ENCODE peak calls at places on chromosomes 16 and 17, in six cellular contexts. M, K, G, F, N and T are unnamed samples.

GRCh38 chr17:67850991-67851631 is 25.8 kb downstream of the BPTF start:
- DNase-seq in M (no peak), K (no peak), G (no peak), F (no peak), N (no peak), T (no peak)

GRCh38 chr16:15690296-15690695 is 40.3 kb downstream of the NDE1 start:
- DNase-seq in M (no peak), K (no peak), G (no peak), F (no peak), N (no peak), T (no peak)

GRCh38 chr17:40615295-40615988 is 32.2 kb downstream of the SMARCE1 start:
- DNase-seq in M (no peak), K (peak), G (peak), F (peak), N (peak), T (peak)

GRCh38 chr17:67218385-67218950 is 26.5 kb downstream of the HELZ start:
- DNase-seq in M (no peak), K (no peak), G (no peak), F (no peak), N (no peak), T (no peak)

GRCh38 chr17:28227278-28228108 is 91.5 kb upstream of the TMEM97 start:
- DNase-seq in M (peak), K (no peak), G (peak), F (no peak), N (no peak), T (no peak)

GRCh38 chr16:50068550-50068949 is 2.8 kb downstream of the HEATR3 start:
- DNase-seq in M (no peak), K (no peak), G (no peak), F (no peak), N (no peak), T (no peak)

GRCh38 chr17:59287452-59287851 is 44.0 kb upstream of the YPEL2 start:
- DNase-seq in M (no peak), K (peak), G (no peak), F (no peak), N (no peak), T (no peak)

GRCh38 chr17:78925662-78926555 is 722 bp upstream of the TIMP2 start:
- DNase-seq in M (no peak), K (no peak), G (no peak), F (peak), N (no peak), T (no peak)

GRCh38 chr16:53220585-53220984 is 165.8 kb downstream of the CHD9 start:
- DNase-seq in M (no peak), K (peak), G (no peak), F (peak), N (no peak), T (no peak)

GRCh38 chr17:31678431-31678830 is 180.6 kb downstream of the COPRS start:
- DNase-seq in M (no peak), K (no peak), G (no peak), F (no peak), N (no peak), T (no peak)

GRCh38 chr17:65231662-65232335 is 94.6 kb downstream of the RGS9 start:
- DNase-seq in M (peak), K (peak), G (peak), F (peak), N (peak), T (peak)

GRCh38 chr17:74429604-74430384 is 2.1 kb upstream of the GPRC5C start:
- DNase-seq in M (no peak), K (no peak), G (no peak), F (peak), N (no peak), T (no peak)

GRCh38 chr16:15536813-15537212 is 102.4 kb downstream of the BMERB1 start:
- DNase-seq in M (no peak), K (no peak), G (no peak), F (no peak), N (no peak), T (no peak)

GRCh38 chr17:63477471-63478440 is 895 bp downstream of the ACE start:
- DNase-seq in M (no peak), K (no peak), G (no peak), F (no peak), N (no peak), T (no peak)

GRCh38 chr17:17681187-17681743 is at the start of gene RAI1:
- DNase-seq in M (peak), K (peak), G (no peak), F (peak), N (no peak), T (peak)

GRCh38 chr16:75402821-75403475 is 30.4 kb downstream of the CFDP1 start:
- DNase-seq in M (no peak), K (peak), G (no peak), F (peak), N (no peak), T (no peak)

GRCh38 chr17:32303861-32304288 is 38.1 kb downstream of the C17orf75 start:
- DNase-seq in M (no peak), K (no peak), G (no peak), F (no peak), N (no peak), T (no peak)

GRCh38 chr16:6020162-6020980 is 922.8 kb upstream of the EEF2KMT start:
- DNase-seq in M (no peak), K (no peak), G (no peak), F (no peak), N (no peak), T (no peak)

GRCh38 chr16:23423496-23424049 is 29.4 kb downstream of the COG7 start:
- DNase-seq in M (no peak), K (no peak), G (no peak), F (peak), N (no peak), T (no peak)

GRCh38 chr16:87133966-87134945 is 182.9 kb downstream of the C16orf95 start:
- DNase-seq in M (no peak), K (no peak), G (no peak), F (no peak), N (no peak), T (no peak)

GRCh38 chr17:3965123-3965800 is 1.0 kb upstream of the ATP2A3 start:
- DNase-seq in M (peak), K (peak), G (no peak), F (no peak), N (peak), T (peak)

GRCh38 chr17:45302649-45303173 is 14.1 kb downstream of the MAP3K14 start:
- DNase-seq in M (no peak), K (no peak), G (no peak), F (no peak), N (peak), T (no peak)

GRCh38 chr16:57988929-57989328 is 11.5 kb downstream of the ZNF319 start:
- DNase-seq in M (no peak), K (no peak), G (no peak), F (no peak), N (no peak), T (no peak)

GRCh38 chr17:65455972-65456343 is 105.5 kb downstream of the AXIN2 start:
- DNase-seq in M (no peak), K (no peak), G (peak), F (peak), N (no peak), T (no peak)

GRCh38 chr16:70579648-70580630 is 56.3 kb downstream of the SF3B3 start:
- DNase-seq in M (no peak), K (peak), G (no peak), F (no peak), N (no peak), T (no peak)
- TF ChIP-seq POLR2AphosphoS5 in M (no peak), K (no peak), G (no peak), F (no peak), N (no peak), T (no peak)

DNA sequence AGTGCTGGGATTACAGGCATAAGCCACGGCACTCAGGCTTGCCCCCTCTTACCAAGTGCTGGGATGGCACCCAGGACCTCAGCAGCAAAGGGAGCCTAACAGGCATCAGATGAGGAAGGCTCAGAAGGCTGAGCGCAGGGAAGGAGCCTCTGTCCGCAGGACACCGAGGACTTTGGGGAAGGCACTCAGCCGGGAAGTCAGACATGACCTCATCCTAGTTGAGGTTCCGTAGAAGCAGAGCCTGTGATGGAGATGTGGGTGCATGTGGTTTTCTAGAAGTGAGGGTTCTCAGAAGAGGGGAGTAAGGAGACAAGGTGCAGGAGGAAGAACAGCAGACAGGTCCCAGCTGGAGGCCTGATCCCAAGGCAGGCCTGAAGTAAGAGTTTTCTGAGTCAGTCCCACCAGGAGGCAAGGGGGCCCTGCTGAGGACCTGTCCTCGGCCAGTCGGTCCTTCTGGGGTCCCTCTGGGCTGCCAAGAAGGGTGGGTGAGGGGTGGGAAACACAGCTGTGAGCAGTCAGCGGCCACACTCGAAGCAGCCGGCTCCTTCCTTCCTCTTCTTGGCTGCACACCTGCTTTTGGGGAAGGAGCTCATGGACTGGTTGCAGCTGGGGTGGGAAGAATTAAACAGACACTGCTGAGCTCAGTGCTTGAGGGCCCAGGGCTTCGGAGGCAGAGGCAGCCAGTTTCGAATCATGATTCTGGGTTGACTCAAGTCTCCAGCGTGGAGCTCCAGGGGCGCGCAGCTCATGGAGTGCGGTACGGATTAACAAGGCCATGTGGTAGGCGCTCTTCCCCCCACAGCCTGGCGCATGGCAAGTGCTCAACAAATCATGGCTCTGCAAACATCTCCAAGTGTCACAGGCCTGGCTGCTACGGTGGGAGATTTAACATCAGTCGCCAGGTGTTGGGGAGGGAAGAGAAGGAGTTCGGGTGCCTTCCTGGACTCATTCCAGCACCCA is 38.9 kb upstream of the SNN start:
- DNase-seq in M (no peak), K (no peak), G (no peak), F (no peak), N (no peak), T (no peak)
- TF ChIP-seq TAF1 in M (no peak), K (no peak), G (no peak), F (no peak), N (no peak), T (no peak)

GRCh38 chr17:43907425-43907981 is at the start of gene MPP2:
- DNase-seq in M (peak), K (peak), G (no peak), F (peak), N (no peak), T (peak)
- TF ChIP-seq POLR2A in M (no peak), K (no peak), G (no peak), F (no peak), N (no peak), T (no peak)

DNA sequence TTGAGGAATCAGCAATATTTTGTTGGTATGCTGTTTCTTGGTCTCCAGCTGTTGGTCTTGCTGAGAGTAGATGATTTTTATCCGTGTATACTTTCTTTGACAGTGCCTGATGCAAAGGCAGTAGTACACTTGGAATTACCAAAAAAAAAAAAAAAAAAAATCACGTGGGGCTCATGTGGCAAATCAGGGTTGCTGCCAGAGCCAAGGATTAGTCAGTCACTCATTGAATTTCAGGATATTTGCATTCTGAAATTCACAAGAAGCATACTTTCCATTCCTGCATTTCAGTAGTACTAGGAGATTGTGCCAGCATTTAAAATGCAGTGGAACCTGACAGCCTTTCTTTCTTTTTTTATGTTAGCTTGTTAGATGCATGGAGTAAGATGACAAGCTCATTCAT is 58.6 kb downstream of the TANGO6 start:
- DNase-seq in M (no peak), K (no peak), G (no peak), F (no peak), N (no peak), T (no peak)
- TF ChIP-seq POLR2AphosphoS5 in M (no peak), K (no peak), G (no peak), F (no peak), N (no peak), T (no peak)

GRCh38 chr16:52068447-52069074 is 478.4 kb downstream of the TOX3 start:
- DNase-seq in M (no peak), K (no peak), G (peak), F (peak), N (no peak), T (no peak)

GRCh38 chr16:52066951-52067350 is 480.0 kb downstream of the TOX3 start:
- DNase-seq in M (no peak), K (no peak), G (no peak), F (no peak), N (no peak), T (no peak)

GRCh38 chr16:52071101-52071500 is 475.8 kb downstream of the TOX3 start:
- DNase-seq in M (no peak), K (no peak), G (no peak), F (no peak), N (no peak), T (no peak)

GRCh38 chr16:52070341-52071057 is 476.4 kb downstream of the TOX3 start:
- DNase-seq in M (no peak), K (no peak), G (no peak), F (no peak), N (no peak), T (no peak)

GRCh38 chr16:52069866-52070265 is 477.1 kb downstream of the TOX3 start:
- DNase-seq in M (no peak), K (no peak), G (no peak), F (peak), N (no peak), T (no peak)
- TF ChIP-seq TAF1 in M (no peak), K (no peak), G (no peak), F (no peak), N (no peak), T (no peak)

GRCh38 chr17:20009052-20009301 is 182 bp upstream of the SPECC1 start:
- DNase-seq in M (no peak), K (no peak), G (no peak), F (no peak), N (no peak), T (no peak)
- TF ChIP-seq POLR2A in M (no peak), K (no peak), G (no peak), F (no peak), N (no peak), T (no peak)

GRCh38 chr17:71080937-71081336 is 911.6 kb downstream of the KCNJ2 start:
- DNase-seq in M (no peak), K (no peak), G (no peak), F (no peak), N (no peak), T (no peak)
- TF ChIP-seq POLR2AphosphoS5 in M (no peak), K (no peak), G (no peak), F (no peak), N (no peak), T (no peak)

GRCh38 chr17:42178817-42179216 is 2.1 kb downstream of the KCNH4 start:
- DNase-seq in M (peak), K (no peak), G (no peak), F (no peak), N (no peak), T (peak)

GRCh38 chr17:42179335-42179734 is 1.6 kb downstream of the KCNH4 start:
- DNase-seq in M (no peak), K (no peak), G (no peak), F (no peak), N (no peak), T (no peak)

GRCh38 chr17:42180411-42180921 is 476 bp downstream of the KCNH4 start:
- DNase-seq in M (no peak), K (peak), G (no peak), F (no peak), N (no peak), T (no peak)

GRCh38 chr17:42180922-42181850 is at the start of gene KCNH4:
- DNase-seq in M (peak), K (peak), G (no peak), F (peak), N (peak), T (peak)

DNA sequence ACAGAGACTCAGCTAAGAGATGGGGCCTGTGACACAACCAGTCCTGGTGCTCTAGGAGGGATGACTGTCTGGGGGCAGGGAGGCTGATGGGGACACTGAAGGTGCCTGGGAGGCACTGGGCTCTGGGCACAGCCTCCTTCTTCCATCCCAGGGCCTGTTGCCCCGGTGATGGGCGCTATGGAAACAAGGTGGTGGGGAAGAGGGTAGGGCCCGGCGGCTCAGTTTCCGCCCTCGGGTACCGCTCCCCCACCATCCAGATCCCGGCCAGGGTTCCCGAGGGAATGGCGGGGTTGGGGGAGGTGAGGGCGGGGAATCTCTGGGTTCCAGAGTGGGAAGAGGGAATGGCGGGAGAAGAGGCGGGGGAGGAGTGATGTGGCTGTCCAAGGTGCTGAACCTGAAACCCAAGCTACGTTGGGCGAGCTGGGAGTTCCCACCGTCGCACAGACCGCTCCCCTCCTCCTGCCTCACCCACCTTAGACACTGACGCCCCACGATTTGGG is 981 bp downstream of the KCNH4 start:
- DNase-seq in M (no peak), K (peak), G (no peak), F (peak), N (no peak), T (no peak)
- TF ChIP-seq TAF1 in M (no peak), K (no peak), G (no peak), F (peak), N (no peak), T (no peak)